ENCODE peak calls at places on chromosomes 5 and 9, in nine cellular contexts. One of them, this sample, is unnamed.

GRCh38 chr5:91490340-91490739 is 107.2 kb upstream of the ARRDC3 start:
- DNase-seq in A549: no peak
- DNase-seq in tibial nerve: no peak
- DNase-seq in transverse colon: no peak
- DNase-seq in suprapubic skin: no peak
- DNase-seq in SK-N-SH: no peak
- DNase-seq in H1: no peak
- DNase-seq in stomach: no peak
- DNase-seq in ovary: no peak
- DNase-seq in this sample: no peak

GRCh38 chr9:81570083-81570482 is 119.3 kb downstream of the TLE1 start:
- DNase-seq in A549: no peak
- DNase-seq in suprapubic skin: no peak
- DNase-seq in tibial nerve: no peak
- DNase-seq in stomach: no peak
- DNase-seq in ovary: no peak
- DNase-seq in transverse colon: no peak
- DNase-seq in SK-N-SH: no peak
- DNase-seq in H1: no peak
- DNase-seq in this sample: no peak

GRCh38 chr5:109485030-109485429 is 75.3 kb upstream of the PJA2 start:
- DNase-seq in tibial nerve: peak
- DNase-seq in transverse colon: peak
- DNase-seq in SK-N-SH: peak
- DNase-seq in stomach: peak
- DNase-seq in A549: no peak
- DNase-seq in ovary: no peak
- DNase-seq in H1: no peak
- DNase-seq in suprapubic skin: no peak
- DNase-seq in this sample: peak

GRCh38 chr5:107331312-107331711 is 339.4 kb downstream of the EFNA5 start:
- DNase-seq in suprapubic skin: no peak
- DNase-seq in transverse colon: no peak
- DNase-seq in H1: no peak
- DNase-seq in stomach: no peak
- DNase-seq in A549: no peak
- DNase-seq in SK-N-SH: no peak
- DNase-seq in tibial nerve: no peak
- DNase-seq in ovary: no peak
- DNase-seq in this sample: no peak

GRCh38 chr5:86909461-86909881 is 291.7 kb downstream of the COX7C start:
- DNase-seq in SK-N-SH: no peak
- DNase-seq in stomach: no peak
- DNase-seq in transverse colon: no peak
- DNase-seq in tibial nerve: no peak
- DNase-seq in ovary: no peak
- DNase-seq in A549: no peak
- DNase-seq in H1: no peak
- DNase-seq in suprapubic skin: no peak
- DNase-seq in this sample: no peak

GRCh38 chr5:68459093-68459492 is 243.5 kb downstream of the PIK3R1 start:
- DNase-seq in suprapubic skin: no peak
- DNase-seq in stomach: no peak
- DNase-seq in SK-N-SH: no peak
- DNase-seq in A549: no peak
- DNase-seq in tibial nerve: no peak
- DNase-seq in H1: no peak
- DNase-seq in ovary: no peak
- DNase-seq in transverse colon: no peak
- DNase-seq in this sample: no peak

GRCh38 chr5:171149333-171149732 is 159.7 kb upstream of the TLX3 start:
- DNase-seq in transverse colon: no peak
- DNase-seq in H1: no peak
- DNase-seq in A549: no peak
- DNase-seq in ovary: no peak
- DNase-seq in stomach: no peak
- DNase-seq in suprapubic skin: no peak
- DNase-seq in tibial nerve: no peak
- DNase-seq in SK-N-SH: no peak
- DNase-seq in this sample: no peak

GRCh38 chr9:18770509-18770908 is 262.5 kb downstream of the SAXO1 start:
- DNase-seq in SK-N-SH: no peak
- DNase-seq in stomach: no peak
- DNase-seq in suprapubic skin: no peak
- DNase-seq in A549: no peak
- DNase-seq in H1: no peak
- DNase-seq in transverse colon: no peak
- DNase-seq in tibial nerve: no peak
- DNase-seq in ovary: no peak
- DNase-seq in this sample: peak

GRCh38 chr5:114317751-114318150 is 44.1 kb upstream of the KCNN2 start:
- DNase-seq in tibial nerve: no peak
- DNase-seq in transverse colon: no peak
- DNase-seq in A549: no peak
- DNase-seq in stomach: no peak
- DNase-seq in suprapubic skin: no peak
- DNase-seq in H1: no peak
- DNase-seq in SK-N-SH: no peak
- DNase-seq in ovary: no peak
- DNase-seq in this sample: no peak

GRCh38 chr9:87635656-87636501 is 90.0 kb upstream of the CTSL start:
- DNase-seq in H1: no peak
- DNase-seq in tibial nerve: no peak
- DNase-seq in stomach: no peak
- DNase-seq in A549: no peak
- DNase-seq in ovary: no peak
- DNase-seq in transverse colon: no peak
- DNase-seq in SK-N-SH: no peak
- DNase-seq in suprapubic skin: no peak
- DNase-seq in this sample: no peak

GRCh38 chr5:171882118-171882517 is 96.5 kb downstream of the SMIM23 start:
- DNase-seq in tibial nerve: no peak
- DNase-seq in SK-N-SH: no peak
- DNase-seq in A549: no peak
- DNase-seq in suprapubic skin: no peak
- DNase-seq in ovary: no peak
- DNase-seq in transverse colon: no peak
- DNase-seq in H1: no peak
- DNase-seq in stomach: no peak
- DNase-seq in this sample: no peak

GRCh38 chr5:95669540-95669939 is 13.3 kb downstream of the SPATA9 start:
- DNase-seq in A549: no peak
- DNase-seq in SK-N-SH: no peak
- DNase-seq in ovary: peak
- DNase-seq in H1: no peak
- DNase-seq in suprapubic skin: no peak
- DNase-seq in transverse colon: peak
- DNase-seq in tibial nerve: peak
- DNase-seq in stomach: peak
- DNase-seq in this sample: peak

GRCh38 chr5:160651682-160652645 is 200.0 kb downstream of the ATP10B start:
- DNase-seq in SK-N-SH: no peak
- DNase-seq in ovary: no peak
- DNase-seq in H1: no peak
- DNase-seq in suprapubic skin: no peak
- DNase-seq in transverse colon: no peak
- DNase-seq in stomach: no peak
- DNase-seq in A549: no peak
- DNase-seq in tibial nerve: no peak
- DNase-seq in this sample: no peak
- TF ChIP-seq EP300 in SK-N-SH: no peak
- TF ChIP-seq EP300 in ovary: no peak
- TF ChIP-seq EP300 in H1: no peak
- TF ChIP-seq EP300 in suprapubic skin: no peak
- TF ChIP-seq EP300 in transverse colon: no peak
- TF ChIP-seq EP300 in stomach: no peak
- TF ChIP-seq EP300 in A549: no peak
- TF ChIP-seq EP300 in tibial nerve: no peak
- TF ChIP-seq EP300 in this sample: no peak

GRCh38 chr9:133880851-133881634 is 111.1 kb downstream of the VAV2 start:
- DNase-seq in stomach: no peak
- DNase-seq in tibial nerve: no peak
- DNase-seq in transverse colon: no peak
- DNase-seq in H1: no peak
- DNase-seq in suprapubic skin: no peak
- DNase-seq in SK-N-SH: peak
- DNase-seq in ovary: no peak
- DNase-seq in A549: no peak
- DNase-seq in this sample: no peak
- TF ChIP-seq EP300 in stomach: no peak
- TF ChIP-seq EP300 in tibial nerve: no peak
- TF ChIP-seq EP300 in transverse colon: no peak
- TF ChIP-seq EP300 in H1: no peak
- TF ChIP-seq EP300 in suprapubic skin: no peak
- TF ChIP-seq EP300 in SK-N-SH: no peak
- TF ChIP-seq EP300 in ovary: no peak
- TF ChIP-seq EP300 in A549: no peak
- TF ChIP-seq EP300 in this sample: no peak

GRCh38 chr5:93581738-93582414 is 857 bp upstream of the NR2F1-AS1 start:
- DNase-seq in transverse colon: no peak
- DNase-seq in ovary: peak
- DNase-seq in SK-N-SH: no peak
- DNase-seq in suprapubic skin: no peak
- DNase-seq in tibial nerve: no peak
- DNase-seq in H1: no peak
- DNase-seq in A549: no peak
- DNase-seq in stomach: no peak
- DNase-seq in this sample: peak

GRCh38 chr5:93579561-93580386 is 1.2 kb downstream of the NR2F1-AS1 start:
- DNase-seq in suprapubic skin: no peak
- DNase-seq in transverse colon: no peak
- DNase-seq in tibial nerve: no peak
- DNase-seq in H1: peak
- DNase-seq in SK-N-SH: peak
- DNase-seq in ovary: peak
- DNase-seq in A549: no peak
- DNase-seq in stomach: no peak
- DNase-seq in this sample: peak

GRCh38 chr5:93578813-93579560 is 2.0 kb downstream of the NR2F1-AS1 start:
- DNase-seq in ovary: peak
- DNase-seq in A549: no peak
- DNase-seq in SK-N-SH: peak
- DNase-seq in stomach: no peak
- DNase-seq in H1: peak
- DNase-seq in suprapubic skin: no peak
- DNase-seq in tibial nerve: peak
- DNase-seq in transverse colon: no peak
- DNase-seq in this sample: peak

GRCh38 chr5:93578179-93578812 is 2.7 kb downstream of the NR2F1-AS1 start:
- DNase-seq in A549: no peak
- DNase-seq in SK-N-SH: no peak
- DNase-seq in stomach: no peak
- DNase-seq in H1: no peak
- DNase-seq in suprapubic skin: no peak
- DNase-seq in ovary: no peak
- DNase-seq in tibial nerve: no peak
- DNase-seq in transverse colon: no peak
- DNase-seq in this sample: no peak

DNA sequence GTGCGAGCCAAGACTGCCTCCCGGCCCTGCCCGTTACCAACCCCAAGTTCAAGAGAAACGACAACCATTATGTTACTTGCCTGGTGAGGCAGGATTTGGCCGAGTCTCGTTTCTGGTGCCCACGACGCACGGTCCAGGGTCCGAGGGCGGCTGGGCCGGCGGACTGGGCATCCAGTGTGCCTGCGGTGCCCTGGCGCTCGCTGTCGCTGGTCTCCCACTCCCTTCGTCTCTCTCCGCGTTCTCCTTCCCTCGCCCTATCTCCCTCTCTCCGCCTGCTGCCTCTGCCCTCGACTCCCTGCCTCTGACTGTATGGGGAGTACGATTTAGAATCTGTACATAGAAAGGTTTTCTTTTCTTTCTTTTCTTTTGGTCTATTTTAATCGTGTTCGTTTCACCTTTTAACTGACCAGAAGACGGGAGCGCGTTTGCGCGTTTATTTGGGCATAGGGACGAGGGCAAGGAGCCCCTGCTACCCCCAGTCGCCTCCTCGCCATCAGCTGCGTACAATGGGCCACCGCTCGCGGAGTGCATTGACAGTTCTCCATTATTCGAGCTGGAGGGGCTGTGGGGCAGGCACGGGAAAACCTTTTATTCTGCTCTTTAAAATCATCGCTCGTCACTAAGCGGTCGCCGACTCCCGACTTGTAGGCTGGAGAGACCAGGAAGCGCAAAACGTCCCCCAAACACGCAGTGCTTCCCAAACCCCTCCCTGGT is 475 bp downstream of the NR2F1-AS1 start:
- DNase-seq in stomach: no peak
- DNase-seq in transverse colon: no peak
- DNase-seq in SK-N-SH: peak
- DNase-seq in suprapubic skin: no peak
- DNase-seq in H1: no peak
- DNase-seq in ovary: peak
- DNase-seq in tibial nerve: no peak
- DNase-seq in A549: no peak
- DNase-seq in this sample: peak
- TF ChIP-seq EP300 in stomach: no peak
- TF ChIP-seq EP300 in transverse colon: no peak
- TF ChIP-seq EP300 in SK-N-SH: no peak
- TF ChIP-seq EP300 in suprapubic skin: no peak
- TF ChIP-seq EP300 in H1: no peak
- TF ChIP-seq EP300 in ovary: no peak
- TF ChIP-seq EP300 in tibial nerve: no peak
- TF ChIP-seq EP300 in A549: no peak
- TF ChIP-seq EP300 in this sample: no peak

GRCh38 chr5:152676177-152676576 is 271.1 kb upstream of the NMUR2 start:
- DNase-seq in ovary: no peak
- DNase-seq in tibial nerve: no peak
- DNase-seq in stomach: no peak
- DNase-seq in H1: no peak
- DNase-seq in A549: no peak
- DNase-seq in SK-N-SH: no peak
- DNase-seq in transverse colon: no peak
- DNase-seq in suprapubic skin: no peak
- DNase-seq in this sample: no peak
- TF ChIP-seq EP300 in ovary: no peak
- TF ChIP-seq EP300 in tibial nerve: no peak
- TF ChIP-seq EP300 in stomach: no peak
- TF ChIP-seq EP300 in H1: no peak
- TF ChIP-seq EP300 in A549: no peak
- TF ChIP-seq EP300 in SK-N-SH: no peak
- TF ChIP-seq EP300 in transverse colon: no peak
- TF ChIP-seq EP300 in suprapubic skin: no peak
- TF ChIP-seq EP300 in this sample: no peak

GRCh38 chr9:134388289-134388808 is 62.1 kb downstream of the RXRA start:
- DNase-seq in A549: no peak
- DNase-seq in suprapubic skin: no peak
- DNase-seq in H1: no peak
- DNase-seq in stomach: no peak
- DNase-seq in SK-N-SH: no peak
- DNase-seq in tibial nerve: no peak
- DNase-seq in ovary: no peak
- DNase-seq in transverse colon: no peak
- DNase-seq in this sample: no peak
- TF ChIP-seq EP300 in A549: no peak
- TF ChIP-seq EP300 in suprapubic skin: no peak
- TF ChIP-seq EP300 in H1: no peak
- TF ChIP-seq EP300 in stomach: no peak
- TF ChIP-seq EP300 in SK-N-SH: no peak
- TF ChIP-seq EP300 in tibial nerve: no peak
- TF ChIP-seq EP300 in ovary: no peak
- TF ChIP-seq EP300 in transverse colon: no peak
- TF ChIP-seq EP300 in this sample: no peak

GRCh38 chr5:138469540-138470321 is 4.5 kb downstream of the EGR1 start:
- DNase-seq in suprapubic skin: no peak
- DNase-seq in ovary: no peak
- DNase-seq in H1: no peak
- DNase-seq in tibial nerve: no peak
- DNase-seq in SK-N-SH: peak
- DNase-seq in transverse colon: peak
- DNase-seq in stomach: peak
- DNase-seq in A549: peak
- DNase-seq in this sample: peak
- TF ChIP-seq EP300 in suprapubic skin: no peak
- TF ChIP-seq EP300 in ovary: no peak
- TF ChIP-seq EP300 in H1: no peak
- TF ChIP-seq EP300 in tibial nerve: no peak
- TF ChIP-seq EP300 in SK-N-SH: no peak
- TF ChIP-seq EP300 in transverse colon: no peak
- TF ChIP-seq EP300 in stomach: no peak
- TF ChIP-seq EP300 in A549: no peak
- TF ChIP-seq EP300 in this sample: no peak

This sample was measured in sigmoid colon.